ENCODE peak calls at places on chromosomes 5 and 9, in four cellular contexts. D, Q, B and A are unnamed samples.

GRCh38 chr5:156121834-156122386 is 205.1 kb upstream of the SGCD start:
- DNase-seq in D (no peak), B (no peak), Q (no peak), A (no peak)

GRCh38 chr5:42617411-42617810 is 139.2 kb upstream of the CCDC152 start:
- DNase-seq in B (no peak), Q (no peak), D (no peak), A (no peak)

GRCh38 chr5:150789943-150790611 is 11.5 kb downstream of the SMIM3 start:
- DNase-seq in D (peak; percentile 83), Q (no peak), B (peak; percentile 90), A (peak; percentile 81)

GRCh38 chr5:105924366-105924765 is 1746.4 kb downstream of the EFNA5 start:
- DNase-seq in D (no peak), B (no peak), Q (no peak), A (no peak)

GRCh38 chr5:29963956-29964355 is 1229.5 kb upstream of the CDH6 start:
- DNase-seq in D (no peak), B (no peak), Q (no peak), A (no peak)

GRCh38 chr5:65086234-65086886 is 317.6 kb downstream of the CWC27 start:
- DNase-seq in Q (peak; percentile 9), B (no peak), D (no peak), A (no peak)

GRCh38 chr5:10366310-10367297 is 13.1 kb downstream of the MARCHF6 start:
- DNase-seq in Q (no peak), D (no peak), B (peak; percentile 83), A (no peak)

GRCh38 chr9:78032599-78033457 is 1.2 kb upstream of the GNAQ start:
- DNase-seq in Q (no peak), B (no peak), D (no peak), A (no peak)

GRCh38 chr5:116645627-116646026 is 71.0 kb upstream of the SEMA6A start:
- DNase-seq in Q (no peak), D (no peak), B (peak; percentile 25), A (no peak)

GRCh38 chr5:111227805-111228204 is 3.6 kb downstream of the CAMK4 start:
- DNase-seq in Q (no peak), B (no peak), D (no peak), A (no peak)

GRCh38 chr5:18314192-18314778 is 680.0 kb downstream of the TAF11L14 start:
- DNase-seq in B (no peak), D (peak; percentile 8), Q (peak; percentile 16), A (no peak)

GRCh38 chr9:129258823-129259301 is 80.8 kb upstream of the IER5L start:
- DNase-seq in Q (no peak), B (no peak), D (no peak), A (no peak)

GRCh38 chr9:92618633-92619225 is 51.2 kb downstream of the IPPK start:
- DNase-seq in Q (no peak), D (no peak), B (no peak), A (no peak)

GRCh38 chr9:692636-693459 is 148.6 kb upstream of the DMRT1 start:
- DNase-seq in D (no peak), B (no peak), Q (no peak), A (no peak)

GRCh38 chr5:151523335-151523734 is 67.8 kb downstream of the FAT2 start:
- DNase-seq in Q (peak; percentile 27), B (peak; percentile 56), D (peak; percentile 57), A (no peak)

GRCh38 chr9:37436540-37436939 is 14.0 kb downstream of the GRHPR start:
- DNase-seq in Q (no peak), D (no peak), B (no peak), A (no peak)

GRCh38 chr5:125154321-125154811 is 407.9 kb upstream of the ZNF608 start:
- DNase-seq in D (no peak), B (peak; percentile 57), Q (no peak), A (no peak)

GRCh38 chr9:91177081-91177480 is 184.6 kb downstream of the AUH start:
- DNase-seq in Q (no peak), B (peak; percentile 8), D (no peak), A (no peak)

GRCh38 chr5:107389130-107389553 is 281.6 kb downstream of the EFNA5 start:
- DNase-seq in B (peak; percentile 63), D (no peak), Q (no peak), A (no peak)

GRCh38 chr9:76379494-76379893 is 14.7 kb downstream of the RFK start:
- DNase-seq in Q (no peak), B (peak; percentile 49), D (no peak), A (peak; percentile 33)

GRCh38 chr5:86232246-86232645 is 385.5 kb upstream of the COX7C start:
- DNase-seq in B (no peak), D (no peak), Q (no peak), A (no peak)

GRCh38 chr5:9955586-9955985 is 294.1 kb downstream of the ATPSCKMT start:
- DNase-seq in B (no peak), D (no peak), Q (no peak), A (no peak)

GRCh38 chr5:72273547-72273946 is 46.5 kb downstream of the MRPS27 start:
- DNase-seq in B (no peak), Q (no peak), D (no peak), A (no peak)

GRCh38 chr5:88144219-88145040 is 124.2 kb downstream of the TMEM161B start:
- DNase-seq in B (no peak), Q (peak; percentile 18), D (peak; percentile 7), A (no peak)

GRCh38 chr5:173283318-173284288 is 44.6 kb downstream of the STC2 start:
- DNase-seq in D (peak; percentile 87), Q (peak; percentile 87), B (peak; percentile 84), A (peak; percentile 47)

GRCh38 chr5:122845253-122846050 is at the start of gene SNX24:
- DNase-seq in D (peak; percentile 77), Q (peak; percentile 80), B (peak; percentile 86), A (peak; percentile 68)